ENCODE peak calls at places on chromosomes 3 and 15, in four cellular contexts. Z, F, G and B are unnamed samples.

GRCh38 chr15:60651155-60651554 is 172.2 kb upstream of the ICE2 start:
- DNase-seq in Z (no peak), F (no peak), G (no peak), B (no peak)

GRCh38 chr15:63997715-63998442 is 48.4 kb downstream of the DAPK2 start:
- DNase-seq in Z (no peak), F (no peak), G (no peak), B (no peak)

GRCh38 chr3:64242435-64242834 is 17.2 kb upstream of the PRICKLE2 start:
- DNase-seq in Z (no peak), F (no peak), G (no peak), B (peak; percentile 39)

GRCh38 chr3:106731230-106731629 is 646.0 kb upstream of the CCDC54 start:
- DNase-seq in Z (no peak), F (no peak), G (no peak), B (no peak)

GRCh38 chr3:172673210-172673679 is 37.6 kb downstream of the NCEH1 start:
- DNase-seq in Z (no peak), F (no peak), G (peak; percentile 84), B (no peak)

GRCh38 chr3:159499031-159499793 is 489.4 kb upstream of the IL12A start:
- DNase-seq in Z (no peak), F (peak; percentile 15), G (no peak), B (no peak)

GRCh38 chr15:84960391-84961113 is 21.1 kb upstream of the PDE8A start:
- DNase-seq in Z (no peak), F (no peak), G (no peak), B (no peak)

GRCh38 chr3:50254577-50255250 is 14.2 kb upstream of the SEMA3B start:
- DNase-seq in Z (no peak), F (no peak), G (peak; percentile 80), B (no peak)

GRCh38 chr3:172217877-172218276 is 178.5 kb downstream of the FNDC3B start:
- DNase-seq in Z (no peak), F (no peak), G (no peak), B (no peak)

GRCh38 chr3:48466386-48467109 is 20.0 kb downstream of the ATRIP start:
- DNase-seq in Z (no peak), F (no peak), G (peak; percentile 61), B (no peak)

GRCh38 chr3:57557088-57557537 is 1.0 kb downstream of the PDE12 start:
- DNase-seq in Z (no peak), F (peak; percentile 16), G (peak; percentile 58), B (no peak)

GRCh38 chr3:31729573-31729972 is 196.8 kb downstream of the STT3B start:
- DNase-seq in Z (no peak), F (no peak), G (no peak), B (no peak)

GRCh38 chr15:44545934-44546802 is 9.2 kb downstream of the EIF3J start:
- DNase-seq in Z (no peak), F (no peak), G (no peak), B (no peak)

GRCh38 chr3:160587105-160587504 is 21.7 kb upstream of the KPNA4 start:
- DNase-seq in Z (no peak), F (no peak), G (no peak), B (no peak)

GRCh38 chr3:128076465-128076782 is 24.2 kb downstream of the SEC61A1 start:
- DNase-seq in Z (no peak), F (no peak), G (no peak), B (no peak)

GRCh38 chr15:38620851-38621594 is 56.4 kb upstream of the RASGRP1 start:
- DNase-seq in Z (no peak), F (no peak), G (no peak), B (no peak)

GRCh38 chr15:76235186-76235826 is 76.0 kb downstream of the ETFA start:
- DNase-seq in Z (peak; percentile 16), F (peak; percentile 0), G (no peak), B (peak; percentile 4)

GRCh38 chr3:142354076-142354475 is 93.8 kb downstream of the XRN1 start:
- DNase-seq in Z (no peak), F (no peak), G (no peak), B (no peak)

GRCh38 chr15:90889736-90890456 is 5.6 kb downstream of the FES start:
- DNase-seq in Z (no peak), F (no peak), G (no peak), B (no peak)

GRCh38 chr15:66704783-66705113 is 2.7 kb downstream of the SMAD6 start:
- DNase-seq in Z (no peak), F (no peak), G (no peak), B (no peak)

GRCh38 chr3:19645093-19645492 is 288.9 kb downstream of the EFHB start:
- DNase-seq in Z (no peak), F (no peak), G (no peak), B (peak; percentile 53)

GRCh38 chr15:82647835-82648256 is 683 bp upstream of the CPEB1 start:
- DNase-seq in Z (no peak), F (no peak), G (peak; percentile 58), B (no peak)

GRCh38 chr3:47515864-47516319 is 2.4 kb upstream of the ELP6 start:
- DNase-seq in Z (no peak), F (no peak), G (no peak), B (no peak)

GRCh38 chr3:33440328-33440577 is at the start of gene UBP1:
- DNase-seq in Z (no peak), F (no peak), G (peak; percentile 100), B (no peak)

GRCh38 chr15:29736745-29737023 is 85.6 kb downstream of the TJP1 start:
- DNase-seq in Z (no peak), F (no peak), G (peak; percentile 53), B (peak; percentile 50)

GRCh38 chr3:111904376-111905241 is 45.5 kb downstream of the PHLDB2 start:
- DNase-seq in Z (peak; percentile 59), F (peak; percentile 85), G (no peak), B (peak; percentile 93)

GRCh38 chr3:41600616-41601015 is 361.3 kb downstream of the ULK4 start:
- DNase-seq in Z (no peak), F (peak; percentile 31), G (no peak), B (no peak)

GRCh38 chr3:48013288-48013980 is 2.8 kb downstream of the MAP4 start:
- DNase-seq in Z (peak; percentile 55), F (peak; percentile 41), G (no peak), B (no peak)

GRCh38 chr3:39038165-39038564 is 13.6 kb downstream of the SCN11A start:
- DNase-seq in Z (no peak), F (peak; percentile 31), G (no peak), B (peak; percentile 25)

GRCh38 chr3:14404396-14405119 is 2.2 kb downstream of the SLC6A6 start:
- DNase-seq in Z (no peak), F (no peak), G (peak; percentile 85), B (no peak)
- H3K4me3 ChIP-seq in Z (peak overlapping the region; percentile 75), F (peak overlapping the region; percentile 84), G (peak overlapping the region; percentile 97), B (peak overlapping the region; percentile 94)

DNA sequence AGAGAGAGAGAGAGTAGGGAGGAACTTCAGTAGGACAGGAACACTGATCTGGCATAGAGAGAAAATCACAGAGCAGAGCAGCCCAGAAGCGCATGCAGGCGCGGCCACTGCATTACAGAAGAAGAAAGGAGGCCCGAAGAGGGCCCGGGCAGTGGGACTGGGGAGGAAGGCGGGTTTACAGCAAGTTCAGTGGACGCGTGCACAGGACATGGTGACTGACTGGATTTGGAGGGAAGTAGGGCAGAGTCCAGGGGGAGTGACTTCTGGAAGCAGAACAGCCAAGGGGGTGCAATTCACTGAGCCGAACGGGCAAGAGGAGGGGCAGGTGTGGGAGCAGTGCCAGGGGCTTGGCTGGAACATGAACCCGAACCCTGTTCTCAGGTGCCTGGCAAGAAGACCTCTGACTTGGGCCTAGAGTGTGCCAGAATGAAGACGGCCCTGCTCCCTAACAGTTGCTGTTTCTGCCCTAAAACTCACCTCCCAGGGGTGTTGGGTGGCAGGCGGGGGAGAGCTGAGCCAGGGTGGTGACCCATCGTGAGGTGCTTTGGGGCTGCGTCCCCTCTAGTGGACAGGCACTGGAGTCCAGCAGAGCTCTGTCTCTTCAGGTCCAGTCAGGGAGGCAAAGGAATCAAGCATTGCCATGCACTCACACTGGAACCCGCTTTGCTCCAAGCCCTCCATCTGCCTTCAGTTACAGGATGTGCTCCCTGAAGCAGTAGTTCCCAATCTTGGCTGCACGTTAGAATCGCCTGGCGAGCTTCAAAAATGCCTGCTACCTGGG is 101.2 kb upstream of the HES1 start:
- DNase-seq in Z (no peak), F (no peak), G (peak; percentile 91), B (no peak)
- H3K4me3 ChIP-seq in Z (no peak overlapping the region), F (no peak overlapping the region), G (no peak overlapping the region), B (no peak overlapping the region)

GRCh38 chr3:163572856-163573255 is 1505.4 kb downstream of the SI start:
- DNase-seq in Z (no peak), F (no peak), G (no peak), B (no peak)
- H3K4me3 ChIP-seq in Z (no peak overlapping the region), F (no peak overlapping the region), G (no peak overlapping the region), B (no peak overlapping the region)

GRCh38 chr3:68974711-68975110 is 38.8 kb downstream of the EOGT start:
- DNase-seq in Z (no peak), F (no peak), G (no peak), B (no peak)
- H3K4me3 ChIP-seq in Z (no peak overlapping the region), F (no peak overlapping the region), G (no peak overlapping the region), B (no peak overlapping the region)

GRCh38 chr3:165192610-165193192 is 3.5 kb downstream of the SLITRK3 start:
- DNase-seq in Z (no peak), F (no peak), G (no peak), B (no peak)
- H3K4me3 ChIP-seq in Z (no peak overlapping the region), F (peak overlapping the region; percentile 18), G (peak overlapping the region; percentile 4), B (no peak overlapping the region)

GRCh38 chr3:151578495-151578894 is 117.6 kb upstream of the IGSF10 start:
- DNase-seq in Z (no peak), F (no peak), G (no peak), B (no peak)

GRCh38 chr3:151581046-151581445 is 120.2 kb upstream of the IGSF10 start:
- DNase-seq in Z (no peak), F (peak; percentile 23), G (no peak), B (no peak)

GRCh38 chr3:151579571-151580270 is 118.9 kb upstream of the IGSF10 start:
- DNase-seq in Z (no peak), F (peak; percentile 53), G (no peak), B (no peak)

GRCh38 chr3:151580592-151580991 is 119.7 kb upstream of the IGSF10 start:
- DNase-seq in Z (peak; percentile 49), F (peak; percentile 84), G (no peak), B (peak; percentile 70)

DNA sequence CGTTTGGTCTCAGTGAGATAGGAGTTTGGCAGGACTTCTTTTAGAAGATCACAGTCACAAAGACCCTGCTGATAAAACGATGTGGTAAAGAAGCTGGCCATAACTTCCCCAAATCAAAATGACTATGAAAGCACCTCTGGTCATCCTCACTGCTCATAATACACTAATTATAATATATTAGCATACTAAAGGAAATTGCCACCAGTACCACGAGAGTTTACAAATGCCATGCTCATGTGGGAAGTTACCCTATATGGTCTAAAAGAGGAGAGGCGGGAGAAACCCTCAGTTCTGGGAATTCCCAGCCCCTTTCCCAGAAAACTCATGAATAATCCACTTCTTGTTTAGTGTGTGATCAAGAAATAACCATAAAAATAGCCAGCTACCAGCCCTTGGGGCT is 115.7 kb upstream of the IGSF10 start:
- DNase-seq in Z (no peak), F (no peak), G (no peak), B (no peak)
- H3K4me3 ChIP-seq in Z (no peak overlapping the region), F (no peak overlapping the region), G (no peak overlapping the region), B (no peak overlapping the region)